ENCODE peak calls at places on chromosomes 3 and 15, in seven cellular contexts. V, F, X, Y, O, H and L are unnamed samples.

GRCh38 chr3:18438586-18438985 is 13.4 kb upstream of the SATB1 start:
- DNase-seq in V (no peak), F (no peak), X (no peak), Y (no peak), O (no peak), H (no peak), L (no peak)

GRCh38 chr3:9934993-9935392 is 1.4 kb downstream of the CRELD1 start:
- DNase-seq in V (no peak), F (no peak), X (no peak), Y (no peak), O (no peak), H (no peak), L (no peak)

GRCh38 chr3:138114988-138115971 is at the start of gene DZIP1L:
- DNase-seq in V (peak), F (peak), X (peak), Y (peak), O (peak), H (no peak), L (peak)

GRCh38 chr3:193894121-193894863 is 241.7 kb upstream of the HES1 start:
- DNase-seq in V (no peak), F (no peak), X (no peak), Y (no peak), O (no peak), H (no peak), L (no peak)

GRCh38 chr3:82354181-82354696 is 592.8 kb upstream of the GBE1 start:
- DNase-seq in V (no peak), F (no peak), X (no peak), Y (no peak), O (no peak), H (no peak), L (no peak)

GRCh38 chr3:71536376-71536965 is 47.1 kb downstream of the FOXP1 start:
- DNase-seq in V (no peak), F (no peak), X (no peak), Y (no peak), O (no peak), H (no peak), L (no peak)

GRCh38 chr3:14767706-14768105 is 51.1 kb upstream of the FGD5 start:
- DNase-seq in V (no peak), F (no peak), X (no peak), Y (no peak), O (peak), H (no peak), L (no peak)

GRCh38 chr3:120285508-120285841 is 453 bp upstream of the GPR156 start:
- DNase-seq in V (no peak), F (no peak), X (no peak), Y (no peak), O (no peak), H (no peak), L (no peak)

GRCh38 chr3:153513236-153513635 is 351.2 kb downstream of the RAP2B start:
- DNase-seq in V (peak), F (peak), X (no peak), Y (no peak), O (no peak), H (no peak), L (no peak)

GRCh38 chr15:73787621-73788020 is 34.5 kb upstream of the INSYN1 start:
- DNase-seq in V (no peak), F (no peak), X (no peak), Y (no peak), O (no peak), H (no peak), L (no peak)

GRCh38 chr3:177281292-177281942 is 84.1 kb upstream of the TBL1XR1 start:
- DNase-seq in V (no peak), F (no peak), X (no peak), Y (no peak), O (no peak), H (no peak), L (no peak)

GRCh38 chr3:50816896-50817295 is 142.2 kb downstream of the DOCK3 start:
- DNase-seq in V (no peak), F (no peak), X (no peak), Y (no peak), O (no peak), H (no peak), L (no peak)

GRCh38 chr15:30941520-30941919 is 37.8 kb downstream of the FAN1 start:
- DNase-seq in V (no peak), F (no peak), X (no peak), Y (no peak), O (no peak), H (no peak), L (no peak)

GRCh38 chr3:39275963-39276593 is 3.8 kb downstream of the CX3CR1 start:
- DNase-seq in V (no peak), F (no peak), X (no peak), Y (no peak), O (no peak), H (no peak), L (no peak)

GRCh38 chr3:31882431-31882830 is 98.6 kb downstream of the OSBPL10 start:
- DNase-seq in V (no peak), F (no peak), X (no peak), Y (no peak), O (no peak), H (no peak), L (no peak)

GRCh38 chr3:108022316-108023150 is 68.3 kb downstream of the CD47 start:
- DNase-seq in V (no peak), F (no peak), X (no peak), Y (no peak), O (no peak), H (no peak), L (no peak)

DNA sequence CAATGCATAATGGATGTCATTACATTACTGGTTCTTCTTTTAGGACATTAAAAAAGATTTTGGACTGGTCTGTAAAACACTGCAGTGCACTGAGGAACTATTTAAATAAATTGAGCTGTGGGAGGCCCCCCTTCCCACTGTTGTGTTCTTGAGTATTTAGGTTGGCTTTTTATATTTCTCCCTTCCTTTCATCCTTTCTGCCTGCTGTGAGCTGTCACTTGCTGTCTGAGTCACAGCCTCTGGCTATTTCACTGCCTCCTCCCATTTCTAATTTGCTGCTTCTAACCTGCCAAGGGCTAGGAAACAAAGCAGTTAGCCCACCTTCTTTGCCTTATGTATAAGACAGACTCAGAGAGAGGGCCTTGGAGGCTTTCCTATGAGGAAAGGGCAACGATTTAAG is 89.0 kb upstream of the FNDC3B start:
- DNase-seq in V (peak), F (peak), X (no peak), Y (no peak), O (peak), H (no peak), L (no peak)
- TF ChIP-seq JUND in V (no peak), F (peak), X (no peak), Y (peak), O (peak), H (no peak), L (no peak)

DNA sequence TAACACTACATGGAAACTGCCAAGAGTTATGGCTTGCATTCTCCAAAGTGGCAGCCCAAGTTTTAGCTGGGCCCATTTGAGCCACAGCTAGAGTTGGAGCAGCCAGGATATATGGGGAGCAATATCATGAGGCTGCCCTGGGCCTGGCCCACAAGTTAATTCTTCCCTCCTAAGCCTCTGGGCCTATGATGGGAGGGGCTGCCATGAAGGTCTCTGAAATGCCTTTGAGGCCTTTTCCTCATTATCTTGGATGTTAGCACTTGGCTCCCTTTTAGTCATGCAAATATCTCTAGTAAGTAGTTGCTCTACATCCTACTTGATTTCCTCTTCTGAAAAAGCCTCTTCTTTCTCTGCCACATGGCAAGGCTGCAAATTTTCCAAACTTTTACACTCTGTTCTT is 257.6 kb upstream of the CHRM5 start:
- DNase-seq in V (no peak), F (no peak), X (no peak), Y (no peak), O (no peak), H (no peak), L (no peak)
- TF ChIP-seq JUND in V (no peak), F (no peak), X (no peak), Y (no peak), O (no peak), H (no peak), L (no peak)

DNA sequence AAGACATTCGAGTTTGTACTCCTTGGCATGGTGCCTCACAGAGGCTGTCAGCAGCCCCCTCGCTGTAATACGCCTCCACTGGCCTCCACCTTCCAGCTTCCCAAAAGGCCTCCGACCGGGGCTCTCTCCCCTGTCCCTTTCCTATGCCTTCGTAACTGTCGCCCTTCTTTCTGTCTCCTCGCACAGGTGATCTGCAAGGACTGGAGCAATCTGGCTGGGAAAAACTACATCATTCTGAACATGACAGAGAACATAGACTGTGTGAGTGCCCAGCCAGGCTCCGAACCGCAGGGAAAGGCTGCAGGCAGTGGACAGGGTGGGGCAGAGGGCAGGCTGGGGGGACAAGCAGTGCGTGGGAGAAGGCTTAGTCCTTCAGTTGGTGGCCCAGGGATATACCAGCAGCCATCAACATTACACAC is 10.7 kb upstream of the ABTB1 start:
- DNase-seq in V (no peak), F (no peak), X (no peak), Y (no peak), O (no peak), H (no peak), L (no peak)
- TF ChIP-seq JUND in V (no peak), F (no peak), X (no peak), Y (no peak), O (no peak), H (no peak), L (no peak)

GRCh38 chr3:123628996-123629746 is 44.3 kb upstream of the HACD2 start:
- DNase-seq in V (no peak), F (no peak), X (no peak), Y (no peak), O (no peak), H (no peak), L (no peak)
- TF ChIP-seq JUND in V (no peak), F (no peak), X (no peak), Y (no peak), O (no peak), H (no peak), L (no peak)

GRCh38 chr15:81349271-81349670 is 24.7 kb downstream of the TMC3 start:
- DNase-seq in V (no peak), F (no peak), X (no peak), Y (no peak), O (no peak), H (no peak), L (no peak)
- TF ChIP-seq JUND in V (no peak), F (no peak), X (no peak), Y (no peak), O (no peak), H (no peak), L (no peak)

DNA sequence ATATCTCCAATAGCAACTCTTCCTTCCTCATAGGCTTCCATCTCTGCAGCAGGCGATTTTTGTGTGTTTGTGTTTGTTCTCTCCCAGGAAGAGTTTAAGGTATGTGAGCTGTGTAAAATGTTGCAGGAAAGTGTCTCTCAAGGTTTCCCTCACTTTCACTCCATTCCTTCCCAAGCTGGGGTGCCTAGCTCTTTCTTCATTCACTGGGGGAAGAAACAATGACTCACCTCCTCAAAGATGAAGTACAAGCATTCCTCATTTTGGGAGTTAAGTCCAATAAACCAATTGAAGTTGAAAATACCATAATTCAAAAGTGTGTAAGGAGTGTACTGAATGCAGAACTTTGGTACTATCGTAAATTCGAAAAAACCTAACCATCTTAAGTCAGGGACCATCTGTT is 422.7 kb upstream of the CFAP20DC start:
- DNase-seq in V (no peak), F (no peak), X (no peak), Y (no peak), O (no peak), H (no peak), L (no peak)
- TF ChIP-seq JUND in V (no peak), F (no peak), X (no peak), Y (no peak), O (no peak), H (no peak), L (no peak)

DNA sequence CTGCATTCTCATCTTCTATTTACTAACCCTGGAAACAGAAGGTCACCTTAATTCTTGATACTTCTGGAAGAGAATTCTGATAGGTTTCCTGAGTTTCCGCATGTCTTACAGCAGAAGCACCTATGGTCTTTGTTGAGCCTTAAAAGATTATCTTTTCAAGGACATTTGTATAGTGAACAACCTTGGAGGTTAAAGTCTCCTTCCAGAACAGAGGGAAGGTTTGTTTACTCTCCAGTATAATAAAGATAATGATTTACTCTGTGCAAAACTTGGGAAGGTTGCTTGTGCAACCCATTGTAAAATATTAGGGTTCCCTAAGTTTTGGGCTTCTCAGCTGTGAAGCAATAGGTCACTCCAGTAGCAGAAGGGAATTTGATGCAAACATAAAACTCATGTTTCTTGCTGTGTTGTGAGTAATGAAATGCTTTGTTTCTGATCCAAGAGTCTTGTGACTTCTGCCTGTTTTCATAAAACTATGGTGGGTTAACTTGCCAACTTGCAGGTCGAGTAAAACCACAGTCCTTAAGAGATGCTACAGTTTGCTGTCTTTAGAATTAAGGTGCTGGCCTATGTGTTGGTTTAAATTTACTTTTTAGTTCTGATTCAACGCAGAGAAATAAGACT is 177.5 kb downstream of the SUCNR1 start:
- DNase-seq in V (no peak), F (no peak), X (no peak), Y (no peak), O (no peak), H (no peak), L (no peak)
- TF ChIP-seq JUND in V (no peak), F (no peak), X (no peak), Y (no peak), O (no peak), H (no peak), L (no peak)

GRCh38 chr3:140441006-140441405 is 236.9 kb upstream of the TRIM42 start:
- DNase-seq in V (no peak), F (no peak), X (no peak), Y (no peak), O (no peak), H (no peak), L (peak)
- TF ChIP-seq JUND in V (no peak), F (no peak), X (no peak), Y (no peak), O (no peak), H (no peak), L (no peak)

DNA sequence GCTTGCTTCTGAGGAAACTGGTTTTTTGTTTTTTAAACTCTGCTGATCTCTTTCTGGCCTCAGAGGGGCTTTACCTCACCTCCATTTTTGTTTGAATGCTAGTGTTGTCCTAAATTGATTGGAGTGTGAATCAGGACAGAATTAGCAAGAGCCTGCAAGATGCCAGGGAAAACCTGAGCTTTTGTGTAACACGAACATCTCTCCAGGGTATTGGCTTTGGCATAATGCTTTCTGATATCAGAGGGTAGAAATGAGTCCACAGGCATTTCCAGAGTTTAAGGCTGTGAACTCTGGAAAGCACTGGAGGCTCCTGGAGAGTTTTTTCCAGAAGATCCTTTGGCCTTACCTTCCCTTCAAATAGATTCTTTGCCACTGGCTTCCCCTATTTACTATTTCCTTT is 87.1 kb downstream of the WDR76 start:
- DNase-seq in V (no peak), F (no peak), X (no peak), Y (no peak), O (no peak), H (no peak), L (no peak)
- TF ChIP-seq JUND in V (no peak), F (no peak), X (no peak), Y (no peak), O (no peak), H (no peak), L (no peak)

DNA sequence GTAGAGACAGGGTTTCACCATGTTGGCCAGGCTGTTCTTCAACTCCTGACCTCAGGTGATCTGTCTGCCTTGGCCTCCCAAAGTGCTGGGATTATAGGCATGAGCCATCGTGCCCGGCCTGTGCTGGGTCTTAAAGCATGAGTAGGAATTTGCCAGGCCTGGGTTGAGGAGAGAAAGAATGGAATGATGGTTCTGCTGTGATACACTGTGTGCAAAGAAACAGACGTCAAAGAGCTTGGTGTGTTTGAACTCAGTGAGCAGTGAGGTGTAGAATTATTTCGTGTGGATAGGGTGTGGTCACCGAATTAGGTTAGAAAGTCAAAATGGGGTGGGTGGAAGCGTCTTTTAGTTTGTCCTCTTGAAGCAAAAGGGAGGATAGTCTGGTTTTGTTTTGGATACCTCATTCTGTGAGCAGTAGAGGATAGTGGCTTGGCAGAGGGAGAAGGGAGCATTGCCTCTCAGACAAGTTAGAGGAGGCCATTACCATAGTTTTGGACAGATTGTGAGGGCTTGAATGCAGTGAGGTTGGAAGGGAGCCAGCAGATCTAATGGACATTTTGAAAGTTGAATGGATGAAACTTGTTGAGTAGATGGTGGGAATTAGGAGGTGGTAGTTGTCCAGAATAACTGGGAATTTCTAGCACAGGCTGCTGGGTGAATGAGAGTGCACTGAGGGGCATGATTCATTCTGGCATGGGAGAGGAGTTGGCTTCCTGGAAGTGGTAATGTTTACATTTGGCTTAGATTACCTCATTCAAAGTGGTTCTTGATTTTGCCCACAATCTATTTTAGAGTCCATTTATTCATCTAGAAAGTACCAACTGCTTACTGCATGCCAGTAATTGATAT is 27.2 kb downstream of the AKAP13 start:
- DNase-seq in V (peak), F (no peak), X (no peak), Y (no peak), O (no peak), H (no peak), L (no peak)
- TF ChIP-seq JUND in V (no peak), F (no peak), X (no peak), Y (no peak), O (peak), H (no peak), L (no peak)